ENCODE peak calls at places on chromosomes 5 and 9, in six cellular contexts. One of them, this sample, is unnamed.

GRCh38 chr5:148427370-148428042 is 43.7 kb downstream of the FBXO38 start:
- DNase-seq in H7: peak; percentile 9
- DNase-seq in transverse colon: no peak
- DNase-seq in AG09309: no peak
- DNase-seq in AG04449: no peak
- DNase-seq in body of pancreas: no peak
- DNase-seq in this sample: no peak

GRCh38 chr9:134589748-134590147 is 51.9 kb upstream of the COL5A1 start:
- DNase-seq in body of pancreas: no peak
- DNase-seq in AG04449: no peak
- DNase-seq in AG09309: no peak
- DNase-seq in H7: peak; percentile 73
- DNase-seq in transverse colon: no peak
- DNase-seq in this sample: peak; percentile 63

GRCh38 chr5:150783422-150783928 is 4.9 kb downstream of the SMIM3 start:
- DNase-seq in AG09309: peak; percentile 97
- DNase-seq in AG04449: peak; percentile 89
- DNase-seq in H7: no peak
- DNase-seq in transverse colon: peak; percentile 78
- DNase-seq in body of pancreas: peak; percentile 86
- DNase-seq in this sample: no peak

GRCh38 chr5:66617991-66618768 is 22.0 kb downstream of the MAST4 start:
- DNase-seq in AG09309: no peak
- DNase-seq in H7: no peak
- DNase-seq in AG04449: no peak
- DNase-seq in transverse colon: no peak
- DNase-seq in body of pancreas: no peak
- DNase-seq in this sample: no peak

GRCh38 chr5:148844433-148845279 is 18.2 kb downstream of the ADRB2 start:
- DNase-seq in transverse colon: no peak
- DNase-seq in AG09309: no peak
- DNase-seq in AG04449: no peak
- DNase-seq in body of pancreas: no peak
- DNase-seq in H7: no peak
- DNase-seq in this sample: no peak

GRCh38 chr9:100865111-100865510 is 163.4 kb upstream of the PLPPR1 start:
- DNase-seq in AG09309: no peak
- DNase-seq in AG04449: no peak
- DNase-seq in H7: no peak
- DNase-seq in body of pancreas: no peak
- DNase-seq in transverse colon: no peak
- DNase-seq in this sample: no peak

GRCh38 chr5:52950686-52951085 is 38.5 kb upstream of the ITGA2 start:
- DNase-seq in AG04449: no peak
- DNase-seq in AG09309: no peak
- DNase-seq in body of pancreas: no peak
- DNase-seq in transverse colon: no peak
- DNase-seq in H7: no peak
- DNase-seq in this sample: no peak

GRCh38 chr5:7991125-7991821 is 122.3 kb downstream of the MTRR start:
- DNase-seq in AG04449: no peak
- DNase-seq in AG09309: no peak
- DNase-seq in body of pancreas: no peak
- DNase-seq in transverse colon: no peak
- DNase-seq in H7: peak; percentile 50
- DNase-seq in this sample: no peak

GRCh38 chr9:33850267-33850629 is 33.3 kb downstream of the UBE2R2 start:
- DNase-seq in transverse colon: no peak
- DNase-seq in AG04449: no peak
- DNase-seq in body of pancreas: no peak
- DNase-seq in H7: no peak
- DNase-seq in AG09309: no peak
- DNase-seq in this sample: no peak

GRCh38 chr9:114229236-114229635 is 73.9 kb downstream of the COL27A1 start:
- DNase-seq in transverse colon: no peak
- DNase-seq in AG09309: no peak
- DNase-seq in H7: peak; percentile 74
- DNase-seq in AG04449: no peak
- DNase-seq in body of pancreas: no peak
- DNase-seq in this sample: no peak

GRCh38 chr9:4905135-4905490 is 80.0 kb upstream of the JAK2 start:
- DNase-seq in transverse colon: no peak
- DNase-seq in H7: no peak
- DNase-seq in body of pancreas: no peak
- DNase-seq in AG09309: no peak
- DNase-seq in AG04449: no peak
- DNase-seq in this sample: no peak

GRCh38 chr9:128819716-128820664 is 1.7 kb downstream of the ENDOG start:
- DNase-seq in transverse colon: peak; percentile 47
- DNase-seq in body of pancreas: peak; percentile 27
- DNase-seq in AG09309: no peak
- DNase-seq in H7: peak; percentile 55
- DNase-seq in AG04449: no peak
- DNase-seq in this sample: no peak

GRCh38 chr5:115961413-115962238 is 649 bp upstream of the LVRN start:
- DNase-seq in AG04449: no peak
- DNase-seq in body of pancreas: no peak
- DNase-seq in transverse colon: no peak
- DNase-seq in H7: peak; percentile 40
- DNase-seq in AG09309: no peak
- DNase-seq in this sample: no peak

GRCh38 chr9:37761511-37761910 is 7.9 kb downstream of the TRMT10B start:
- DNase-seq in body of pancreas: no peak
- DNase-seq in AG04449: peak; percentile 59
- DNase-seq in H7: no peak
- DNase-seq in AG09309: peak; percentile 39
- DNase-seq in transverse colon: no peak
- DNase-seq in this sample: no peak

GRCh38 chr5:125412051-125412560 is 665.7 kb upstream of the ZNF608 start:
- DNase-seq in body of pancreas: no peak
- DNase-seq in AG04449: no peak
- DNase-seq in transverse colon: peak; percentile 36
- DNase-seq in H7: peak; percentile 15
- DNase-seq in AG09309: no peak
- DNase-seq in this sample: no peak

GRCh38 chr5:125413861-125414260 is 667.4 kb upstream of the ZNF608 start:
- DNase-seq in AG04449: no peak
- DNase-seq in body of pancreas: no peak
- DNase-seq in transverse colon: no peak
- DNase-seq in H7: no peak
- DNase-seq in AG09309: no peak
- DNase-seq in this sample: no peak

GRCh38 chr5:125410501-125411162 is 664.2 kb upstream of the ZNF608 start:
- DNase-seq in AG04449: no peak
- DNase-seq in transverse colon: no peak
- DNase-seq in H7: no peak
- DNase-seq in body of pancreas: no peak
- DNase-seq in AG09309: peak; percentile 25
- DNase-seq in this sample: no peak

GRCh38 chr5:125411163-125412050 is 665.0 kb upstream of the ZNF608 start:
- DNase-seq in H7: no peak
- DNase-seq in transverse colon: peak; percentile 33
- DNase-seq in body of pancreas: peak; percentile 45
- DNase-seq in AG04449: no peak
- DNase-seq in AG09309: no peak
- DNase-seq in this sample: no peak

DNA sequence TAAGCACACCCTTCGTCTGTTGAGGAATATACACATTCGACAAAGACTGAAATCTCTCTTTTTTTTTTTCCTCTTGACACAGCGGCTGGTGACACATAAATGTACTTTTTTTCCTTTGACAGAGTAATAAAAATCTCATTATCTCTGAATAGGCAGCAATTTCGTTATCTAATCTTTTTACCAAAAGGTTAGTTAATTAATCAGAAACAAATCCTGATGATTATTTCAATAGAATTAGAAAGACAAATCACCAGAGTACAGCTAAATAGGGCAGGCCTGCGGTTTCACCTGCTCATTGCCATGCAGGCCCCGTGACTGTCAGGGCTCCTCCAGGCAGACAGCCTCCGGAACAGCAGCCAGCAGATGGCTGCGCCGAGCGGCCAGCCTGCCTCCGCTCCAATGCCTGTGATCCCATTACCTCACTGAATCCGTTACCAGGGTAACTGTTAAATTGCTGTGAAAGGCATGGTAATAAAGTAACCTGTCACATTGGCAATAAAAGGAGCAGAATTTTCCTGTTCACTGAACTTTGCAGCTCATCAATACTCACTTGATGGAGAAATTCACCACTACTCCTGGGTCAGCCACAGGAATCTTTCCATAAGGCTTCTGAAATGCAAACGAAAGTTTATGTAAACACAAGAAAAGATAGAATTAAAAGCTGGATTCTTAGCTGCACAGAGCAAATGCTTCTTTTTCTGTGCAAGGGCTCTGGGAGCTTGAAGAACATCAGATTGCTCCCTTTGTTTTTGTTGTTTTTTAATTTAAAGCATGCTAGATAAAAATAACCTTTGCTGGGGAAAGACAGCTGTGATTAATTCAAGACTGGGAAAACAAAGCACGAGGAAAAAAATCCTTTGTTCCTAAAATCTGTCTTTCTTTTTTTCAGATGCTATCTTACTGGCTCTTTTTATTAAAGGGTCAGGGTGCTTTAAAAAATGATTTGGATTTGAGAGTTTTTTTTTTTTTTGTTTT is 666.4 kb upstream of the ZNF608 start:
- DNase-seq in body of pancreas: peak; percentile 80
- DNase-seq in transverse colon: peak; percentile 79
- DNase-seq in AG09309: peak; percentile 33
- DNase-seq in H7: peak; percentile 70
- DNase-seq in AG04449: peak; percentile 76
- DNase-seq in this sample: no peak
- H3K4me3 ChIP-seq in body of pancreas: no peak overlapping the region
- H3K4me3 ChIP-seq in transverse colon: no peak overlapping the region
- H3K4me3 ChIP-seq in AG09309: no peak overlapping the region
- H3K4me3 ChIP-seq in H7: no peak overlapping the region
- H3K4me3 ChIP-seq in AG04449: peak overlapping the region; percentile 21
- H3K4me3 ChIP-seq in this sample: peak overlapping the region; percentile 51

GRCh38 chr9:893843-894420 is 52.4 kb downstream of the DMRT1 start:
- DNase-seq in AG04449: no peak
- DNase-seq in body of pancreas: peak; percentile 84
- DNase-seq in AG09309: peak; percentile 16
- DNase-seq in H7: peak; percentile 78
- DNase-seq in transverse colon: peak; percentile 64
- DNase-seq in this sample: no peak

GRCh38 chr9:903886-904285 is 62.4 kb downstream of the DMRT1 start:
- DNase-seq in body of pancreas: no peak
- DNase-seq in H7: no peak
- DNase-seq in transverse colon: no peak
- DNase-seq in AG09309: no peak
- DNase-seq in AG04449: no peak
- DNase-seq in this sample: no peak

GRCh38 chr9:899440-900184 is 58.1 kb downstream of the DMRT1 start:
- DNase-seq in AG09309: no peak
- DNase-seq in transverse colon: peak; percentile 14
- DNase-seq in H7: peak; percentile 50
- DNase-seq in AG04449: no peak
- DNase-seq in body of pancreas: peak; percentile 21
- DNase-seq in this sample: no peak
- H3K4me3 ChIP-seq in AG09309: no peak overlapping the region
- H3K4me3 ChIP-seq in transverse colon: no peak overlapping the region
- H3K4me3 ChIP-seq in H7: no peak overlapping the region
- H3K4me3 ChIP-seq in AG04449: no peak overlapping the region
- H3K4me3 ChIP-seq in body of pancreas: no peak overlapping the region
- H3K4me3 ChIP-seq in this sample: no peak overlapping the region

GRCh38 chr5:758698-759053 is 25.9 kb downstream of the ZDHHC11B start:
- DNase-seq in AG04449: no peak
- DNase-seq in body of pancreas: no peak
- DNase-seq in H7: peak; percentile 46
- DNase-seq in transverse colon: no peak
- DNase-seq in AG09309: no peak
- DNase-seq in this sample: peak; percentile 47

GRCh38 chr5:757931-758697 is 26.4 kb downstream of the ZDHHC11B start:
- DNase-seq in AG09309: no peak
- DNase-seq in H7: peak; percentile 68
- DNase-seq in AG04449: no peak
- DNase-seq in body of pancreas: no peak
- DNase-seq in transverse colon: peak; percentile 60
- DNase-seq in this sample: peak; percentile 74

GRCh38 chr5:760363-761205 is 23.9 kb downstream of the ZDHHC11B start:
- DNase-seq in body of pancreas: no peak
- DNase-seq in AG04449: no peak
- DNase-seq in transverse colon: no peak
- DNase-seq in H7: peak; percentile 49
- DNase-seq in AG09309: no peak
- DNase-seq in this sample: peak; percentile 72

GRCh38 chr5:759781-760362 is 24.7 kb downstream of the ZDHHC11B start:
- DNase-seq in AG04449: no peak
- DNase-seq in AG09309: no peak
- DNase-seq in H7: peak; percentile 55
- DNase-seq in transverse colon: no peak
- DNase-seq in body of pancreas: no peak
- DNase-seq in this sample: peak; percentile 71

DNA sequence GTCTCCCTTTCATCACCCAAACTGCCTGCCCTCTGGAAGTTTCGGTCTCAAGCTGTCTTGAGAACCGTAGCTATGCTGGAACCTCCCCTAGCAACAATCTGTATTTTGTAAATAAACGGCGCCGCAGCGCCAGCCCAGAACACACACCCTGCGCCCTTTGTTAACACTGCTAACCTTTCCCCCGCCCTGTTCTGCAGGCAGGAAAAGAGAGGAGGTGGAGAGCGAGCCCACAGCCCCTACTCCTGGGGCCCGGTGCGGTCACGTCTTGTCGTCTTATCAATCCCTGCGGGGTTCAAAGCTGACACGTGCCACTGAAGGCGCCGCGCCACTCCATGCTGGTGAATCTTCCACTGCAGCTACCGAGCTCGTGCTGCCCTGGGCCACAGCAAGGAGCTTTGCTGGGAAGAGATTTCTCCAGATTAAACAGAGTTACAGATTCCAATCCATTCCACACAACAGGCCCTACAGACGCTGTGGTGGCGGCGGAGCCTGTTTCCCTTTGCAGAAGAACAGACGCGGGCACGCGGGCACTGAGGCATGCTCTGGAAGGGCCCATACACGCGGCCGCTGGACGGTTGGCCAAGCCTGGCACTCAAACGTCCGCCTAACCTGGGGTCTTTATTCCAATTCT is 25.3 kb downstream of the ZDHHC11B start:
- DNase-seq in transverse colon: peak; percentile 84
- DNase-seq in AG04449: no peak
- DNase-seq in AG09309: no peak
- DNase-seq in H7: peak; percentile 65
- DNase-seq in body of pancreas: peak; percentile 77
- DNase-seq in this sample: peak; percentile 81
- H3K4me3 ChIP-seq in transverse colon: no peak overlapping the region
- H3K4me3 ChIP-seq in AG04449: no peak overlapping the region
- H3K4me3 ChIP-seq in AG09309: no peak overlapping the region
- H3K4me3 ChIP-seq in H7: no peak overlapping the region
- H3K4me3 ChIP-seq in body of pancreas: no peak overlapping the region
- H3K4me3 ChIP-seq in this sample: peak overlapping the region; percentile 50

GRCh38 chr5:171355302-171355724 is 32.3 kb upstream of the NPM1 start:
- DNase-seq in AG04449: no peak
- DNase-seq in AG09309: no peak
- DNase-seq in body of pancreas: no peak
- DNase-seq in transverse colon: no peak
- DNase-seq in H7: no peak
- DNase-seq in this sample: no peak
- H3K4me3 ChIP-seq in AG04449: no peak overlapping the region
- H3K4me3 ChIP-seq in AG09309: no peak overlapping the region
- H3K4me3 ChIP-seq in body of pancreas: no peak overlapping the region
- H3K4me3 ChIP-seq in transverse colon: no peak overlapping the region
- H3K4me3 ChIP-seq in H7: no peak overlapping the region
- H3K4me3 ChIP-seq in this sample: no peak overlapping the region